ENCODE peak calls at places on chromosomes 16 and 17, in nine cellular contexts. Q is AG10803, V is fibroblast of lung, A is foreskin fibroblast, S is cardiac muscle cell, K is prostate gland, E is AG04449, D is bronchial epithelial cell, J is fibroblast of the aortic adventitia. L is an unnamed sample.
A peak's percentile ranks its signal among the peaks of the same experiment; 100 is the strongest.

GRCh38 chr17:74943808-74944522 is 8.3 kb downstream of the OTOP3 start:
- DNase-seq in Q (no peak), V (no peak), A (no peak), S (no peak), K (no peak), E (no peak), D (peak; percentile 97), J (no peak), L (no peak)

GRCh38 chr16:70660672-70661350 is 14.5 kb downstream of the IL34 start:
- DNase-seq in Q (peak; percentile 39), V (no peak), A (peak; percentile 34), S (no peak), K (no peak), E (no peak), D (no peak), J (no peak), L (no peak)

GRCh38 chr17:49984776-49985175 is 10.2 kb downstream of the DLX3 start:
- DNase-seq in Q (no peak), V (no peak), A (no peak), S (no peak), K (no peak), E (no peak), D (no peak), J (no peak), L (no peak)

GRCh38 chr16:89563639-89564392 is 3.3 kb downstream of the RPL13 start:
- DNase-seq in Q (no peak), V (no peak), A (peak; percentile 48), S (no peak), K (no peak), E (no peak), D (no peak), J (no peak), L (no peak)

GRCh38 chr17:77465358-77466041 is 324.7 kb downstream of the SEC14L1 start:
- DNase-seq in Q (peak; percentile 68), V (peak; percentile 80), A (peak; percentile 85), S (no peak), K (no peak), E (no peak), D (peak; percentile 55), J (peak; percentile 73), L (no peak)

GRCh38 chr16:9092282-9092962 is 978 bp downstream of the HAPSTR1 start:
- DNase-seq in Q (no peak), V (no peak), A (peak; percentile 57), S (peak; percentile 57), K (peak; percentile 21), E (no peak), D (no peak), J (no peak), L (no peak)

GRCh38 chr17:45640141-45640850 is 143.8 kb upstream of the CRHR1 start:
- DNase-seq in Q (peak; percentile 65), V (peak; percentile 58), A (peak; percentile 87), S (peak; percentile 89), K (peak; percentile 52), E (peak; percentile 3), D (peak; percentile 65), J (peak; percentile 81), L (peak; percentile 28)

GRCh38 chr16:234468-235305 is at the start of gene FAM234A:
- DNase-seq in Q (peak; percentile 86), V (peak; percentile 91), A (peak; percentile 97), S (peak; percentile 98), K (peak; percentile 94), E (no peak), D (peak; percentile 74), J (peak; percentile 80), L (peak; percentile 62)

GRCh38 chr16:5851583-5851982 is 754.0 kb upstream of the EEF2KMT start:
- DNase-seq in Q (no peak), V (peak; percentile 79), A (no peak), S (no peak), K (no peak), E (no peak), D (peak; percentile 9), J (no peak), L (no peak)

GRCh38 chr16:24497405-24497804 is 42.0 kb upstream of the RBBP6 start:
- DNase-seq in Q (peak; percentile 46), V (peak; percentile 5), A (peak; percentile 43), S (peak; percentile 23), K (no peak), E (no peak), D (peak; percentile 34), J (peak; percentile 15), L (no peak)

GRCh38 chr17:31596382-31597323 is 205.2 kb downstream of the RAB11FIP4 start:
- DNase-seq in Q (peak; percentile 99), V (peak; percentile 99), A (peak; percentile 99), S (peak; percentile 64), K (no peak), E (peak; percentile 97), D (peak; percentile 95), J (peak; percentile 97), L (no peak)

GRCh38 chr16:52383640-52384292 is 163.2 kb downstream of the TOX3 start:
- DNase-seq in Q (no peak), V (peak; percentile 1), A (no peak), S (no peak), K (no peak), E (no peak), D (peak; percentile 57), J (no peak), L (no peak)

GRCh38 chr17:71828182-71828596 is 292.6 kb upstream of the SOX9 start:
- DNase-seq in Q (peak; percentile 83), V (peak; percentile 82), A (peak; percentile 4), S (peak; percentile 5), K (no peak), E (no peak), D (no peak), J (no peak), L (no peak)

GRCh38 chr17:45973099-45973838 is 25.8 kb upstream of the STH start:
- DNase-seq in Q (no peak), V (no peak), A (no peak), S (no peak), K (peak; percentile 91), E (no peak), D (no peak), J (no peak), L (peak; percentile 99)

GRCh38 chr17:19766421-19767270 is 18.5 kb upstream of the ALDH3A1 start:
- DNase-seq in Q (peak; percentile 49), V (peak; percentile 29), A (peak; percentile 84), S (peak; percentile 78), K (peak; percentile 61), E (no peak), D (no peak), J (peak; percentile 57), L (no peak)

GRCh38 chr17:65115721-65116312 is 21.4 kb upstream of the RGS9 start:
- DNase-seq in Q (no peak), V (no peak), A (no peak), S (no peak), K (no peak), E (no peak), D (no peak), J (no peak), L (no peak)

GRCh38 chr16:66479661-66480264 is 52.7 kb downstream of the BEAN1 start:
- DNase-seq in Q (no peak), V (no peak), A (no peak), S (no peak), K (no peak), E (no peak), D (no peak), J (no peak), L (no peak)

GRCh38 chr16:89335803-89336485 is 118.4 kb downstream of the ZNF778 start:
- DNase-seq in Q (no peak), V (no peak), A (peak; percentile 36), S (no peak), K (no peak), E (no peak), D (no peak), J (no peak), L (no peak)

GRCh38 chr16:31455601-31456314 is 3.5 kb upstream of the ARMC5 start:
- DNase-seq in Q (peak; percentile 9), V (no peak), A (peak; percentile 32), S (peak; percentile 37), K (no peak), E (no peak), D (no peak), J (no peak), L (no peak)
- TF ChIP-seq CTCF in Q (peak; percentile 39), V (peak; percentile 26), A (peak; percentile 8), S (peak; percentile 52), K (no peak), E (peak; percentile 6), D (peak; percentile 37), J (peak; percentile 16), L (peak; percentile 17)

GRCh38 chr16:2777231-2777902 is at the start of gene ELOB:
- DNase-seq in Q (peak; percentile 78), V (peak; percentile 72), A (peak; percentile 96), S (peak; percentile 92), K (peak; percentile 80), E (no peak), D (peak; percentile 54), J (peak; percentile 68), L (peak; percentile 21)
- H3K4me3 ChIP-seq in Q (peak within 1 kb of the TSS; percentile 94), V (peak within 1 kb of the TSS; percentile 96), A (peak within 1 kb of the TSS; percentile 96), S (peak within 1 kb of the TSS; percentile 74), K (peak within 1 kb of the TSS; percentile 97), E (peak within 1 kb of the TSS; percentile 96), D (peak within 1 kb of the TSS; percentile 94), J (peak within 1 kb of the TSS; percentile 95), L (peak within 1 kb of the TSS; percentile 91)

GRCh38 chr17:34313164-34313563 is 6.1 kb upstream of the CCL8 start:
- DNase-seq in Q (peak; percentile 89), V (no peak), A (peak; percentile 74), S (no peak), K (no peak), E (no peak), D (no peak), J (peak; percentile 77), L (no peak)
- TF ChIP-seq CTCF in Q (no peak), V (no peak), A (no peak), S (no peak), K (no peak), E (no peak), D (no peak), J (no peak), L (no peak)

DNA sequence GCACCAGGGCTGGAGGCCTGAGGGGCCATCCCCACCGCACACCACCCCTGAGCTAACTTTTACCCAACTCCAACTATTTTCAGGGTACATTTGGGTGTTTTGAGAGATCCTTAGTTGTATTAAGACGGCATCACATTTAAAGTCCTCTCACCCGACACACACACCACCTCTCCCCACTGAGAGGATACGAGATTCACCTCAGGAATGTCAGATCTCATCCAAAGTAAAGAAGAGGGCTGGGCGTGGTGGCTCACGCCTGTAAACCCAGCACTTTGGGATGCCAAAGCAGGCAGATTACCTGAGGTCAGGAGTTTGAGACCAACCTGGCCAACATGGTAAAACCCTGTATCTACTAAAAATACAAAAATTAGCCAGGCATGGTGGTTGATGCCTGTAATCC is 88.4 kb downstream of the RBFOX3 start:
- DNase-seq in Q (no peak), V (no peak), A (no peak), S (no peak), K (no peak), E (no peak), D (no peak), J (no peak), L (no peak)
- H3K4me3 ChIP-seq in Q (no peak overlapping the region), V (no peak overlapping the region), A (no peak overlapping the region), S (no peak overlapping the region), K (no peak overlapping the region), E (no peak overlapping the region), D (no peak overlapping the region), J (no peak overlapping the region), L (no peak overlapping the region)